ENCODE peak calls at places on chromosomes 12 and 14, in nine cellular contexts. One of them, this sample, is unnamed.
A peak's percentile ranks its signal among the peaks of the same experiment; 100 is the strongest.

GRCh38 chr14:65808390-65808789 is 395.9 kb downstream of the FUT8 start:
- DNase-seq in stomach: no peak
- DNase-seq in uterus: no peak
- DNase-seq in left ventricle myocardium inferior: no peak
- DNase-seq in brain microvascular endothelial cell: no peak
- DNase-seq in suprapubic skin: no peak
- DNase-seq in psoas muscle: no peak
- DNase-seq in pancreas: no peak
- DNase-seq in endodermal cell: no peak
- DNase-seq in this sample: no peak

GRCh38 chr14:69792887-69793421 is 4.1 kb downstream of the SLC10A1 start:
- DNase-seq in stomach: no peak
- DNase-seq in left ventricle myocardium inferior: no peak
- DNase-seq in endodermal cell: no peak
- DNase-seq in suprapubic skin: no peak
- DNase-seq in pancreas: no peak
- DNase-seq in brain microvascular endothelial cell: no peak
- DNase-seq in psoas muscle: no peak
- DNase-seq in uterus: no peak
- DNase-seq in this sample: no peak

GRCh38 chr12:111014547-111014946 is 94.2 kb upstream of the MYL2 start:
- DNase-seq in left ventricle myocardium inferior: no peak
- DNase-seq in endodermal cell: peak; percentile 59
- DNase-seq in suprapubic skin: no peak
- DNase-seq in psoas muscle: no peak
- DNase-seq in uterus: no peak
- DNase-seq in stomach: no peak
- DNase-seq in brain microvascular endothelial cell: no peak
- DNase-seq in pancreas: no peak
- DNase-seq in this sample: no peak

GRCh38 chr12:48422060-48422459 is 50.3 kb upstream of the ANP32D start:
- DNase-seq in brain microvascular endothelial cell: peak; percentile 19
- DNase-seq in psoas muscle: no peak
- DNase-seq in suprapubic skin: no peak
- DNase-seq in endodermal cell: no peak
- DNase-seq in pancreas: no peak
- DNase-seq in uterus: no peak
- DNase-seq in left ventricle myocardium inferior: no peak
- DNase-seq in stomach: no peak
- DNase-seq in this sample: no peak

GRCh38 chr12:76123301-76124212 is 39.1 kb upstream of the NAP1L1 start:
- DNase-seq in stomach: no peak
- DNase-seq in pancreas: no peak
- DNase-seq in brain microvascular endothelial cell: no peak
- DNase-seq in endodermal cell: peak; percentile 43
- DNase-seq in left ventricle myocardium inferior: no peak
- DNase-seq in psoas muscle: no peak
- DNase-seq in uterus: no peak
- DNase-seq in suprapubic skin: no peak
- DNase-seq in this sample: no peak

GRCh38 chr12:31585271-31585670 is 5.7 kb downstream of the DENND5B start:
- DNase-seq in uterus: no peak
- DNase-seq in left ventricle myocardium inferior: no peak
- DNase-seq in suprapubic skin: no peak
- DNase-seq in endodermal cell: no peak
- DNase-seq in stomach: no peak
- DNase-seq in brain microvascular endothelial cell: peak; percentile 51
- DNase-seq in pancreas: no peak
- DNase-seq in psoas muscle: no peak
- DNase-seq in this sample: no peak

GRCh38 chr12:69330475-69331473 is 17.4 kb upstream of the LYZ start:
- DNase-seq in psoas muscle: no peak
- DNase-seq in endodermal cell: peak; percentile 93
- DNase-seq in uterus: no peak
- DNase-seq in left ventricle myocardium inferior: no peak
- DNase-seq in suprapubic skin: no peak
- DNase-seq in brain microvascular endothelial cell: no peak
- DNase-seq in stomach: peak; percentile 79
- DNase-seq in pancreas: peak; percentile 77
- DNase-seq in this sample: no peak

GRCh38 chr12:107027304-107028053 is 40.5 kb upstream of the MTERF2 start:
- DNase-seq in stomach: no peak
- DNase-seq in left ventricle myocardium inferior: no peak
- DNase-seq in psoas muscle: no peak
- DNase-seq in endodermal cell: no peak
- DNase-seq in pancreas: no peak
- DNase-seq in uterus: no peak
- DNase-seq in brain microvascular endothelial cell: peak; percentile 92
- DNase-seq in suprapubic skin: no peak
- DNase-seq in this sample: no peak

GRCh38 chr14:35678403-35679028 is 130.6 kb downstream of the RALGAPA1 start:
- DNase-seq in left ventricle myocardium inferior: no peak
- DNase-seq in pancreas: no peak
- DNase-seq in stomach: no peak
- DNase-seq in psoas muscle: no peak
- DNase-seq in brain microvascular endothelial cell: no peak
- DNase-seq in uterus: no peak
- DNase-seq in suprapubic skin: no peak
- DNase-seq in endodermal cell: no peak
- DNase-seq in this sample: no peak

GRCh38 chr12:28026701-28027100 is 54.2 kb upstream of the PTHLH start:
- DNase-seq in brain microvascular endothelial cell: no peak
- DNase-seq in psoas muscle: no peak
- DNase-seq in left ventricle myocardium inferior: no peak
- DNase-seq in pancreas: no peak
- DNase-seq in uterus: no peak
- DNase-seq in endodermal cell: no peak
- DNase-seq in stomach: no peak
- DNase-seq in suprapubic skin: no peak
- DNase-seq in this sample: no peak

GRCh38 chr12:64824500-64825142 is at the start of gene TBC1D30:
- DNase-seq in stomach: no peak
- DNase-seq in pancreas: no peak
- DNase-seq in uterus: peak; percentile 26
- DNase-seq in endodermal cell: peak; percentile 81
- DNase-seq in psoas muscle: no peak
- DNase-seq in brain microvascular endothelial cell: peak; percentile 4
- DNase-seq in suprapubic skin: no peak
- DNase-seq in left ventricle myocardium inferior: no peak
- DNase-seq in this sample: no peak

GRCh38 chr14:67900188-67900587 is 80.6 kb downstream of the RAD51B start:
- DNase-seq in brain microvascular endothelial cell: no peak
- DNase-seq in suprapubic skin: no peak
- DNase-seq in left ventricle myocardium inferior: no peak
- DNase-seq in endodermal cell: no peak
- DNase-seq in uterus: no peak
- DNase-seq in stomach: no peak
- DNase-seq in psoas muscle: no peak
- DNase-seq in pancreas: no peak
- DNase-seq in this sample: no peak

GRCh38 chr12:131921866-131922769 is 7.0 kb upstream of the PUS1 start:
- DNase-seq in suprapubic skin: no peak
- DNase-seq in endodermal cell: no peak
- DNase-seq in stomach: no peak
- DNase-seq in brain microvascular endothelial cell: no peak
- DNase-seq in psoas muscle: no peak
- DNase-seq in pancreas: no peak
- DNase-seq in uterus: no peak
- DNase-seq in left ventricle myocardium inferior: peak; percentile 58
- DNase-seq in this sample: peak; percentile 72

GRCh38 chr14:99524804-99525698 is 43.8 kb downstream of the CCNK start:
- DNase-seq in endodermal cell: peak; percentile 81
- DNase-seq in pancreas: no peak
- DNase-seq in suprapubic skin: no peak
- DNase-seq in uterus: no peak
- DNase-seq in left ventricle myocardium inferior: peak; percentile 13
- DNase-seq in stomach: peak; percentile 60
- DNase-seq in psoas muscle: peak; percentile 45
- DNase-seq in brain microvascular endothelial cell: peak; percentile 16
- DNase-seq in this sample: no peak

GRCh38 chr14:38207342-38207741 is 362 bp upstream of the SSTR1 start:
- DNase-seq in endodermal cell: peak; percentile 54
- DNase-seq in left ventricle myocardium inferior: no peak
- DNase-seq in brain microvascular endothelial cell: no peak
- DNase-seq in uterus: no peak
- DNase-seq in stomach: no peak
- DNase-seq in suprapubic skin: no peak
- DNase-seq in pancreas: no peak
- DNase-seq in psoas muscle: no peak
- DNase-seq in this sample: no peak

GRCh38 chr14:87430810-87431209 is 562.2 kb downstream of the GALC start:
- DNase-seq in left ventricle myocardium inferior: no peak
- DNase-seq in brain microvascular endothelial cell: no peak
- DNase-seq in suprapubic skin: no peak
- DNase-seq in pancreas: no peak
- DNase-seq in psoas muscle: no peak
- DNase-seq in uterus: no peak
- DNase-seq in stomach: no peak
- DNase-seq in endodermal cell: no peak
- DNase-seq in this sample: no peak

GRCh38 chr14:80523518-80524117 is 312.3 kb upstream of the DIO2 start:
- DNase-seq in left ventricle myocardium inferior: no peak
- DNase-seq in suprapubic skin: no peak
- DNase-seq in endodermal cell: no peak
- DNase-seq in psoas muscle: no peak
- DNase-seq in stomach: no peak
- DNase-seq in pancreas: no peak
- DNase-seq in uterus: no peak
- DNase-seq in brain microvascular endothelial cell: no peak
- DNase-seq in this sample: no peak

GRCh38 chr12:58804749-58805148 is 115.6 kb downstream of the LRIG3 start:
- DNase-seq in left ventricle myocardium inferior: no peak
- DNase-seq in endodermal cell: no peak
- DNase-seq in pancreas: no peak
- DNase-seq in uterus: no peak
- DNase-seq in psoas muscle: no peak
- DNase-seq in brain microvascular endothelial cell: no peak
- DNase-seq in suprapubic skin: no peak
- DNase-seq in stomach: no peak
- DNase-seq in this sample: no peak
- TF ChIP-seq CTCF in left ventricle myocardium inferior: peak; percentile 40
- TF ChIP-seq CTCF in endodermal cell: peak; percentile 74
- TF ChIP-seq CTCF in pancreas: no peak
- TF ChIP-seq CTCF in uterus: no peak
- TF ChIP-seq CTCF in psoas muscle: no peak
- TF ChIP-seq CTCF in brain microvascular endothelial cell: peak; percentile 61
- TF ChIP-seq CTCF in suprapubic skin: no peak
- TF ChIP-seq CTCF in stomach: no peak
- TF ChIP-seq CTCF in this sample: no peak

DNA sequence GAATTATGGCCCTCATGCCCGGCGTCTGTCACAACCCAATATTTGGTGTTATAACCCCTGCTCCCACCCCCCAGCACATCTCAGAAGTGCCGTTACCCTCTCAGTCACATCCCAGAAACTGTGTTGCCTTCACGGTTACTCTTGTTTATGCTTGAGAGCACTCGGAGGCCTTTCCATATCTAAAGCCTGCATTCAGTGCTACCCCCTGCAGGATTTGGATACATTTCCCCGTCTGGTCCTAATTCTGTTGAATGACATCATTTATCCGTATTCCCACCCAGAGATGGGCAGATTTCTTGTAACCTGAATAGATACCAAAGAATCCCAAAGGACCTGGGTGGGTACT is 19.1 kb upstream of the FOS start:
- DNase-seq in uterus: no peak
- DNase-seq in pancreas: no peak
- DNase-seq in left ventricle myocardium inferior: no peak
- DNase-seq in stomach: no peak
- DNase-seq in endodermal cell: no peak
- DNase-seq in suprapubic skin: no peak
- DNase-seq in brain microvascular endothelial cell: peak; percentile 73
- DNase-seq in psoas muscle: no peak
- DNase-seq in this sample: no peak
- H3K27ac ChIP-seq in uterus: peak overlapping the region; percentile 96
- H3K27ac ChIP-seq in pancreas: peak overlapping the region; percentile 99
- H3K27ac ChIP-seq in left ventricle myocardium inferior: peak overlapping the region; percentile 97
- H3K27ac ChIP-seq in stomach: peak overlapping the region; percentile 97
- H3K27ac ChIP-seq in endodermal cell: peak overlapping the region; percentile 96
- H3K27ac ChIP-seq in suprapubic skin: peak overlapping the region; percentile 95
- H3K27ac ChIP-seq in brain microvascular endothelial cell: peak overlapping the region; percentile 98
- H3K27ac ChIP-seq in psoas muscle: peak overlapping the region; percentile 95
- H3K27ac ChIP-seq in this sample: peak overlapping the region; percentile 96

DNA sequence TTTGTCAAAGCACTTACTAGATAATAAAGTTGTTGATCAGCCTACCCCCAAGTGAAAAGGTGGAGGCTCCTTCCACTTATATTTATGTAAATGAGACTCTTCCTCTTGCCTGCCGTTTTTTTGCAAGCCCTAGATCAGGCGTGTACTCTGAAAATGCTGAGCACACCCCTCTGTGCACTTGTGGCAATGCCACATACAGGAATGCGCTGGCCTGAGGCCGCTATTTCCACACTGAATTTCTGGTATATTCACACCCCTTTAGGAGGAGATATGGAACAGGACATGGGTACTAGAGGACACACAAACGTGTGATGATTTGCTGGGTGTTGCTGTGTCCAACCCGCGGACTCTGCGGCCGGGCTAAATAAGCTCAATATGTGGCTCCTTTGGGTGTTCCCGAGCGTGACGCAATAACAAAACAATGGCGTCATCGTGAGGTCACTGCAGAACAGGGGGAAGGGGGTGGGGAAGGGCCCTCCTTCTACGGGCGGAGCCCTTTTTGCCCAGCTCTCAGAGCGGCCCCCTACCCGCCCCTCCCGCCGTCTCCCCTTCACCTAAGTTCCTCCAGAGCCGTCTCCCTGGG is 554 bp upstream of the TSPAN31 start:
- DNase-seq in stomach: peak; percentile 73
- DNase-seq in psoas muscle: peak; percentile 87
- DNase-seq in brain microvascular endothelial cell: peak; percentile 76
- DNase-seq in left ventricle myocardium inferior: peak; percentile 72
- DNase-seq in pancreas: peak; percentile 71
- DNase-seq in suprapubic skin: peak; percentile 94
- DNase-seq in uterus: peak; percentile 75
- DNase-seq in endodermal cell: no peak
- DNase-seq in this sample: peak; percentile 93
- TF ChIP-seq CTCF in stomach: no peak
- TF ChIP-seq CTCF in psoas muscle: no peak
- TF ChIP-seq CTCF in brain microvascular endothelial cell: no peak
- TF ChIP-seq CTCF in left ventricle myocardium inferior: no peak
- TF ChIP-seq CTCF in pancreas: no peak
- TF ChIP-seq CTCF in suprapubic skin: no peak
- TF ChIP-seq CTCF in uterus: no peak
- TF ChIP-seq CTCF in endodermal cell: no peak
- TF ChIP-seq CTCF in this sample: no peak

DNA sequence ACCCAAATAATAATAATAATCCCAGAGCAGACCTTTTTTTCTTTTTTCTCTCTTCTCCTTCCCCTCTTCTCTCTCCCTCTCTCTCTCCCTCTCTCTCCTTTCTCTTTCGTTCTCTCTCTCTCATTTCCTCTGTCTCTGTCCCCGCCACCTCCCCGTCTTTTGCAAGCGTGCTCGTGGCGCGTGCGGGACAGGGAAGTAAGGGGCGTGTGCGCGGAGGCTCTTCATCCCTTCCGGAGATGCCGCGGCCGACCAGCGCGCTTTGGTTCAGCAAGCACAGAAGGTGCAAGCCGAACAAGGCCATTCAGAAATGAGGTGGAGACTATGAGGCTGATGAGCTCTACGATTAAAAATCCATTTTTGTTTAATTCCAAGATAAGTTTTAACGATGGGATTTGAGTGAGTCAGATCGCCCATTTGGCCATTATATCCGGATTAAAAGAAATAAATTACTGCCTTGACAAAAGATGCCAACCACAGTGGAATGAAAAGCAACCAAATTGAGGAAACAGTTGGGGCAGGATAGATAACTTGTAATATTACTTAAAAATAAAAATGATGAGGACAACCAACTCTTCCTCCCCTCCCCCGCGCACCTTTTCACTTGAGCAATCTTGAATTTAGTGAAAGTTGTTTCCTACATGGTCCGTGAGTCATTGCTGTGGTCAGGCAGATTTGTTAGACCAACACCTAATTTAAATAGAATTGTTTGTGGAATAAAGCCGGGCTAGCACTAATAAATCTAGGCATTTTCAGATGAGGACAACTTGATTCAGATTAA is 1.2 kb upstream of the AMIGO2 start:
- DNase-seq in uterus: peak; percentile 56
- DNase-seq in pancreas: peak; percentile 49
- DNase-seq in suprapubic skin: peak; percentile 72
- DNase-seq in stomach: peak; percentile 50
- DNase-seq in left ventricle myocardium inferior: peak; percentile 65
- DNase-seq in psoas muscle: peak; percentile 65
- DNase-seq in brain microvascular endothelial cell: peak; percentile 70
- DNase-seq in endodermal cell: peak; percentile 72
- DNase-seq in this sample: no peak
- H3K27ac ChIP-seq in uterus: peak overlapping the region; percentile 97
- H3K27ac ChIP-seq in pancreas: peak overlapping the region; percentile 51
- H3K27ac ChIP-seq in suprapubic skin: peak overlapping the region; percentile 80
- H3K27ac ChIP-seq in stomach: peak overlapping the region; percentile 92
- H3K27ac ChIP-seq in left ventricle myocardium inferior: peak overlapping the region; percentile 92
- H3K27ac ChIP-seq in psoas muscle: peak overlapping the region; percentile 63
- H3K27ac ChIP-seq in brain microvascular endothelial cell: peak overlapping the region; percentile 88
- H3K27ac ChIP-seq in endodermal cell: no peak overlapping the region
- H3K27ac ChIP-seq in this sample: peak overlapping the region; percentile 98

This sample was measured in coronary artery.